ENCODE peak calls at places on chromosome 4, in eight cellular contexts. One of them, this sample, is unnamed.

GRCh38 chr4:55116450-55116849 is 8.9 kb downstream of the KDR start:
- DNase-seq in ELR: no peak
- DNase-seq in SW480: no peak
- DNase-seq in T-cell: no peak
- DNase-seq in cardiac fibroblast: peak
- DNase-seq in MCF 10A: no peak
- DNase-seq in AG08396: no peak
- DNase-seq in ureter: no peak
- DNase-seq in this sample: no peak

GRCh38 chr4:185920171-185920570 is 108.2 kb upstream of the SORBS2 start:
- DNase-seq in ELR: peak
- DNase-seq in SW480: no peak
- DNase-seq in T-cell: no peak
- DNase-seq in cardiac fibroblast: no peak
- DNase-seq in MCF 10A: peak
- DNase-seq in AG08396: no peak
- DNase-seq in ureter: no peak
- DNase-seq in this sample: no peak

GRCh38 chr4:7103599-7104365 is 35.9 kb upstream of the GRPEL1 start:
- DNase-seq in ELR: no peak
- DNase-seq in SW480: peak
- DNase-seq in T-cell: no peak
- DNase-seq in cardiac fibroblast: no peak
- DNase-seq in MCF 10A: no peak
- DNase-seq in AG08396: peak
- DNase-seq in ureter: peak
- DNase-seq in this sample: peak

GRCh38 chr4:14520171-14520570 is 482.1 kb upstream of the CPEB2 start:
- DNase-seq in ELR: peak
- DNase-seq in SW480: no peak
- DNase-seq in T-cell: no peak
- DNase-seq in cardiac fibroblast: peak
- DNase-seq in MCF 10A: peak
- DNase-seq in AG08396: no peak
- DNase-seq in ureter: no peak
- DNase-seq in this sample: no peak

GRCh38 chr4:53981573-53981972 is 82.8 kb downstream of the CHIC2 start:
- DNase-seq in ELR: no peak
- DNase-seq in SW480: no peak
- DNase-seq in T-cell: no peak
- DNase-seq in cardiac fibroblast: no peak
- DNase-seq in MCF 10A: no peak
- DNase-seq in AG08396: no peak
- DNase-seq in ureter: no peak
- DNase-seq in this sample: no peak

GRCh38 chr4:1413221-1413663 is 7.0 kb upstream of the NKX1-1 start:
- DNase-seq in ELR: no peak
- DNase-seq in SW480: no peak
- DNase-seq in T-cell: no peak
- DNase-seq in cardiac fibroblast: no peak
- DNase-seq in MCF 10A: no peak
- DNase-seq in AG08396: peak
- DNase-seq in ureter: no peak
- DNase-seq in this sample: no peak

GRCh38 chr4:793941-794621 is 31.8 kb downstream of the CPLX1 start:
- DNase-seq in ELR: peak
- DNase-seq in SW480: no peak
- DNase-seq in T-cell: no peak
- DNase-seq in cardiac fibroblast: no peak
- DNase-seq in MCF 10A: no peak
- DNase-seq in AG08396: no peak
- DNase-seq in ureter: no peak
- DNase-seq in this sample: no peak

GRCh38 chr4:113065629-113066028 is 16.2 kb downstream of the ANK2 start:
- DNase-seq in ELR: no peak
- DNase-seq in SW480: no peak
- DNase-seq in T-cell: no peak
- DNase-seq in cardiac fibroblast: no peak
- DNase-seq in MCF 10A: no peak
- DNase-seq in AG08396: no peak
- DNase-seq in ureter: no peak
- DNase-seq in this sample: no peak

GRCh38 chr4:89752932-89753598 is 83.9 kb downstream of the SNCA start:
- DNase-seq in ELR: peak
- DNase-seq in SW480: no peak
- DNase-seq in T-cell: no peak
- DNase-seq in cardiac fibroblast: peak
- DNase-seq in MCF 10A: peak
- DNase-seq in AG08396: peak
- DNase-seq in ureter: no peak
- DNase-seq in this sample: no peak

GRCh38 chr4:37726666-37727065 is 40.5 kb upstream of the RELL1 start:
- DNase-seq in ELR: no peak
- DNase-seq in SW480: no peak
- DNase-seq in T-cell: no peak
- DNase-seq in cardiac fibroblast: peak
- DNase-seq in MCF 10A: peak
- DNase-seq in AG08396: no peak
- DNase-seq in ureter: no peak
- DNase-seq in this sample: no peak

GRCh38 chr4:176230827-176231226 is 35.4 kb upstream of the SPATA4 start:
- DNase-seq in ELR: no peak
- DNase-seq in SW480: no peak
- DNase-seq in T-cell: no peak
- DNase-seq in cardiac fibroblast: no peak
- DNase-seq in MCF 10A: no peak
- DNase-seq in AG08396: no peak
- DNase-seq in ureter: no peak
- DNase-seq in this sample: no peak

GRCh38 chr4:165440415-165440882 is 61.6 kb downstream of the CPE start:
- DNase-seq in ELR: peak
- DNase-seq in SW480: peak
- DNase-seq in T-cell: no peak
- DNase-seq in cardiac fibroblast: peak
- DNase-seq in MCF 10A: peak
- DNase-seq in AG08396: peak
- DNase-seq in ureter: no peak
- DNase-seq in this sample: no peak

GRCh38 chr4:78222575-78223186 is 165.6 kb downstream of the FRAS1 start:
- DNase-seq in ELR: no peak
- DNase-seq in SW480: peak
- DNase-seq in T-cell: no peak
- DNase-seq in cardiac fibroblast: no peak
- DNase-seq in MCF 10A: no peak
- DNase-seq in AG08396: no peak
- DNase-seq in ureter: no peak
- DNase-seq in this sample: no peak

GRCh38 chr4:100721077-100721476 is 203.3 kb upstream of the EMCN start:
- DNase-seq in ELR: no peak
- DNase-seq in SW480: no peak
- DNase-seq in T-cell: no peak
- DNase-seq in cardiac fibroblast: no peak
- DNase-seq in MCF 10A: no peak
- DNase-seq in AG08396: no peak
- DNase-seq in ureter: no peak
- DNase-seq in this sample: no peak

GRCh38 chr4:2574058-2574457 is 37.6 kb downstream of the FAM193A start:
- DNase-seq in ELR: no peak
- DNase-seq in SW480: no peak
- DNase-seq in T-cell: no peak
- DNase-seq in cardiac fibroblast: no peak
- DNase-seq in MCF 10A: no peak
- DNase-seq in AG08396: no peak
- DNase-seq in ureter: no peak
- DNase-seq in this sample: no peak

GRCh38 chr4:5789141-5789540 is 78.1 kb downstream of the EVC start:
- DNase-seq in ELR: no peak
- DNase-seq in SW480: no peak
- DNase-seq in T-cell: no peak
- DNase-seq in cardiac fibroblast: no peak
- DNase-seq in MCF 10A: no peak
- DNase-seq in AG08396: no peak
- DNase-seq in ureter: peak
- DNase-seq in this sample: no peak

GRCh38 chr4:55635760-55636621 is at the start of gene NMU:
- DNase-seq in ELR: peak
- DNase-seq in SW480: peak
- DNase-seq in T-cell: no peak
- DNase-seq in cardiac fibroblast: peak
- DNase-seq in MCF 10A: peak
- DNase-seq in AG08396: peak
- DNase-seq in ureter: no peak
- DNase-seq in this sample: no peak

GRCh38 chr4:16496501-16496900 is 270.2 kb upstream of the TAPT1 start:
- DNase-seq in ELR: peak
- DNase-seq in SW480: no peak
- DNase-seq in T-cell: no peak
- DNase-seq in cardiac fibroblast: peak
- DNase-seq in MCF 10A: peak
- DNase-seq in AG08396: peak
- DNase-seq in ureter: no peak
- DNase-seq in this sample: no peak

GRCh38 chr4:83108101-83108861 is 6.2 kb downstream of the PLAC8 start:
- DNase-seq in ELR: no peak
- DNase-seq in SW480: no peak
- DNase-seq in T-cell: no peak
- DNase-seq in cardiac fibroblast: no peak
- DNase-seq in MCF 10A: no peak
- DNase-seq in AG08396: no peak
- DNase-seq in ureter: no peak
- DNase-seq in this sample: no peak

GRCh38 chr4:173399016-173399415 is at the start of gene SCRG1:
- DNase-seq in ELR: no peak
- DNase-seq in SW480: no peak
- DNase-seq in T-cell: no peak
- DNase-seq in cardiac fibroblast: peak
- DNase-seq in MCF 10A: no peak
- DNase-seq in AG08396: no peak
- DNase-seq in ureter: no peak
- DNase-seq in this sample: no peak

GRCh38 chr4:91330555-91331137 is 973.1 kb upstream of the GRID2 start:
- DNase-seq in ELR: no peak
- DNase-seq in SW480: no peak
- DNase-seq in T-cell: no peak
- DNase-seq in cardiac fibroblast: peak
- DNase-seq in MCF 10A: peak
- DNase-seq in AG08396: no peak
- DNase-seq in ureter: no peak
- DNase-seq in this sample: no peak

GRCh38 chr4:54173281-54173912 is 55.7 kb upstream of the PDGFRA start:
- DNase-seq in ELR: no peak
- DNase-seq in SW480: no peak
- DNase-seq in T-cell: no peak
- DNase-seq in cardiac fibroblast: peak
- DNase-seq in MCF 10A: no peak
- DNase-seq in AG08396: no peak
- DNase-seq in ureter: no peak
- DNase-seq in this sample: no peak

GRCh38 chr4:1075266-1075665 is 38.1 kb downstream of the RNF212 start:
- DNase-seq in ELR: no peak
- DNase-seq in SW480: no peak
- DNase-seq in T-cell: no peak
- DNase-seq in cardiac fibroblast: no peak
- DNase-seq in MCF 10A: no peak
- DNase-seq in AG08396: no peak
- DNase-seq in ureter: no peak
- DNase-seq in this sample: peak

GRCh38 chr4:13340672-13341071 is 143.5 kb downstream of the RAB28 start:
- DNase-seq in ELR: no peak
- DNase-seq in SW480: no peak
- DNase-seq in T-cell: no peak
- DNase-seq in cardiac fibroblast: no peak
- DNase-seq in MCF 10A: no peak
- DNase-seq in AG08396: no peak
- DNase-seq in ureter: no peak
- DNase-seq in this sample: no peak

GRCh38 chr4:20395160-20395773 is 143.6 kb downstream of the SLIT2 start:
- DNase-seq in ELR: peak
- DNase-seq in SW480: peak
- DNase-seq in T-cell: no peak
- DNase-seq in cardiac fibroblast: peak
- DNase-seq in MCF 10A: peak
- DNase-seq in AG08396: no peak
- DNase-seq in ureter: no peak
- DNase-seq in this sample: no peak

GRCh38 chr4:20615492-20616136 is 84.6 kb upstream of the PACRGL start:
- DNase-seq in ELR: peak
- DNase-seq in SW480: peak
- DNase-seq in T-cell: no peak
- DNase-seq in cardiac fibroblast: no peak
- DNase-seq in MCF 10A: peak
- DNase-seq in AG08396: no peak
- DNase-seq in ureter: no peak
- DNase-seq in this sample: no peak

GRCh38 chr4:157045507-157046127 is 30.3 kb upstream of the GLRB start:
- DNase-seq in ELR: peak
- DNase-seq in SW480: peak
- DNase-seq in T-cell: no peak
- DNase-seq in cardiac fibroblast: peak
- DNase-seq in MCF 10A: peak
- DNase-seq in AG08396: peak
- DNase-seq in ureter: peak
- DNase-seq in this sample: no peak

GRCh38 chr4:183721207-183722081 is 62.4 kb downstream of the TRAPPC11 start:
- DNase-seq in ELR: peak
- DNase-seq in SW480: peak
- DNase-seq in T-cell: peak
- DNase-seq in cardiac fibroblast: peak
- DNase-seq in MCF 10A: no peak
- DNase-seq in AG08396: peak
- DNase-seq in ureter: peak
- DNase-seq in this sample: peak

GRCh38 chr4:112840061-112840460 is 203.1 kb downstream of the LARP7 start:
- DNase-seq in ELR: peak
- DNase-seq in SW480: no peak
- DNase-seq in T-cell: no peak
- DNase-seq in cardiac fibroblast: no peak
- DNase-seq in MCF 10A: no peak
- DNase-seq in AG08396: peak
- DNase-seq in ureter: no peak
- DNase-seq in this sample: no peak

GRCh38 chr4:165199722-165200121 is 7.6 kb upstream of the KLHL2 start:
- DNase-seq in ELR: no peak
- DNase-seq in SW480: no peak
- DNase-seq in T-cell: no peak
- DNase-seq in cardiac fibroblast: no peak
- DNase-seq in MCF 10A: peak
- DNase-seq in AG08396: no peak
- DNase-seq in ureter: no peak
- DNase-seq in this sample: no peak

GRCh38 chr4:156962551-156962974 is 9.0 kb downstream of the PDGFC start:
- DNase-seq in ELR: peak
- DNase-seq in SW480: no peak
- DNase-seq in T-cell: no peak
- DNase-seq in cardiac fibroblast: peak
- DNase-seq in MCF 10A: no peak
- DNase-seq in AG08396: peak
- DNase-seq in ureter: no peak
- DNase-seq in this sample: peak

GRCh38 chr4:153759407-153760226 is at the start of gene RNF175:
- DNase-seq in ELR: peak
- DNase-seq in SW480: no peak
- DNase-seq in T-cell: no peak
- DNase-seq in cardiac fibroblast: no peak
- DNase-seq in MCF 10A: no peak
- DNase-seq in AG08396: peak
- DNase-seq in ureter: no peak
- DNase-seq in this sample: no peak